ENCODE peak calls at places on chromosomes 13 and 19, in ten cellular contexts. F, R, E, W, O, G, M, I, X and N are unnamed samples.

GRCh38 chr19:7654401-7654800 is 14.4 kb upstream of the RETN start:
- DNase-seq in F (no peak), R (no peak), E (no peak), W (no peak), O (no peak), G (no peak), M (no peak), I (no peak), X (no peak), N (peak; percentile 19)

GRCh38 chr13:95624020-95624419 is 20.5 kb downstream of the DZIP1 start:
- DNase-seq in F (no peak), R (no peak), E (no peak), W (no peak), O (no peak), G (peak; percentile 12), M (no peak), I (no peak), X (peak; percentile 77), N (no peak)

GRCh38 chr19:46546194-46546896 is 50.7 kb upstream of the PNMA8B start:
- DNase-seq in F (no peak), R (no peak), E (no peak), W (peak; percentile 31), O (no peak), G (peak; percentile 47), M (no peak), I (no peak), X (peak; percentile 38), N (no peak)

GRCh38 chr19:45066921-45067661 is 9.2 kb downstream of the ZNF296 start:
- DNase-seq in F (no peak), R (no peak), E (no peak), W (no peak), O (no peak), G (no peak), M (no peak), I (no peak), X (no peak), N (no peak)

GRCh38 chr13:111394211-111394922 is 73.9 kb downstream of the TEX29 start:
- DNase-seq in F (no peak), R (no peak), E (no peak), W (no peak), O (no peak), G (no peak), M (no peak), I (no peak), X (no peak), N (no peak)

GRCh38 chr13:46754812-46755211 is 42.1 kb downstream of the ESD start:
- DNase-seq in F (no peak), R (no peak), E (no peak), W (no peak), O (no peak), G (no peak), M (no peak), I (no peak), X (no peak), N (no peak)

GRCh38 chr13:80669112-80669511 is 328.2 kb upstream of the SPRY2 start:
- DNase-seq in F (no peak), R (no peak), E (no peak), W (no peak), O (no peak), G (no peak), M (no peak), I (no peak), X (no peak), N (no peak)

GRCh38 chr13:112980441-112980840 is 11.4 kb downstream of the MCF2L start:
- DNase-seq in F (no peak), R (no peak), E (no peak), W (no peak), O (no peak), G (no peak), M (no peak), I (no peak), X (no peak), N (no peak)

GRCh38 chr19:17335575-17335974 is 920 bp upstream of the ANO8 start:
- DNase-seq in F (no peak), R (no peak), E (no peak), W (no peak), O (no peak), G (no peak), M (no peak), I (no peak), X (no peak), N (no peak)

GRCh38 chr19:5655412-5655811 is 24.9 kb downstream of the MICOS13 start:
- DNase-seq in F (no peak), R (no peak), E (no peak), W (no peak), O (no peak), G (no peak), M (no peak), I (no peak), X (no peak), N (no peak)

GRCh38 chr19:6045108-6045507 is 65.2 kb downstream of the RFX2 start:
- DNase-seq in F (no peak), R (no peak), E (no peak), W (no peak), O (no peak), G (no peak), M (no peak), I (no peak), X (no peak), N (no peak)

GRCh38 chr13:59458908-59459579 is 704.7 kb downstream of the DIAPH3 start:
- DNase-seq in F (no peak), R (no peak), E (peak; percentile 33), W (no peak), O (no peak), G (no peak), M (no peak), I (no peak), X (peak; percentile 40), N (no peak)

GRCh38 chr13:33218020-33218419 is 67.5 kb downstream of the STARD13 start:
- DNase-seq in F (no peak), R (no peak), E (no peak), W (no peak), O (no peak), G (no peak), M (no peak), I (no peak), X (peak; percentile 81), N (no peak)

GRCh38 chr19:38210458-38210987 is 13.5 kb downstream of the DPF1 start:
- DNase-seq in F (no peak), R (no peak), E (no peak), W (no peak), O (no peak), G (no peak), M (peak; percentile 77), I (no peak), X (peak; percentile 67), N (no peak)

GRCh38 chr13:35514801-35515502 is 38.5 kb upstream of the MAB21L1 start:
- DNase-seq in F (no peak), R (no peak), E (no peak), W (no peak), O (no peak), G (no peak), M (no peak), I (no peak), X (no peak), N (no peak)

GRCh38 chr19:54850930-54851329 is 687 bp downstream of the KIR3DL2 start:
- DNase-seq in F (no peak), R (no peak), E (no peak), W (no peak), O (no peak), G (no peak), M (no peak), I (no peak), X (no peak), N (no peak)

GRCh38 chr19:12838182-12838890 is at the start of gene MAST1:
- DNase-seq in F (no peak), R (no peak), E (no peak), W (peak; percentile 61), O (peak; percentile 76), G (peak; percentile 72), M (no peak), I (peak; percentile 48), X (peak; percentile 78), N (no peak)